ENCODE peak calls at places on chromosomes 6 and 20, in four cellular contexts. B, H, F and P are unnamed samples.
A peak's percentile ranks its signal among the peaks of the same experiment; 100 is the strongest.

GRCh38 chr20:64115171-64115911 is 8.0 kb upstream of the NPBWR2 start:
- DNase-seq in F (no peak), H (no peak), B (no peak), P (peak; percentile 20)

GRCh38 chr6:4125933-4126864 is 9.2 kb downstream of the ECI2 start:
- DNase-seq in F (no peak), H (no peak), B (peak; percentile 31), P (no peak)

GRCh38 chr6:113632220-113632864 is 224.8 kb upstream of the MARCKS start:
- DNase-seq in B (peak; percentile 43), F (peak; percentile 71), H (no peak), P (no peak)

GRCh38 chr20:37209661-37210314 is 30.4 kb upstream of the MROH8 start:
- DNase-seq in F (no peak), H (no peak), B (no peak), P (no peak)

GRCh38 chr6:136405410-136406029 is 115.9 kb upstream of the BCLAF1 start:
- DNase-seq in F (no peak), H (no peak), B (no peak), P (no peak)

GRCh38 chr6:87181903-87182302 is 26.5 kb downstream of the ZNF292 start:
- DNase-seq in B (no peak), F (no peak), H (no peak), P (no peak)

GRCh38 chr6:33944686-33945411 is 141.0 kb upstream of the MLN start:
- DNase-seq in F (no peak), B (no peak), H (no peak), P (no peak)

GRCh38 chr6:149334201-149334600 is 16.7 kb downstream of the TAB2 start:
- DNase-seq in F (no peak), B (no peak), H (no peak), P (no peak)

GRCh38 chr20:64045346-64046011 is 4.0 kb downstream of the SOX18 start:
- DNase-seq in F (no peak), H (no peak), B (no peak), P (no peak)